ENCODE peak calls at places on chromosomes 2 and 18, in five cellular contexts. B, L, V, W and T are unnamed samples.

GRCh38 chr2:178309541-178309940 is 115.2 kb downstream of the OSBPL6 start:
- DNase-seq in B (no peak), L (no peak), V (no peak), W (no peak), T (no peak)

GRCh38 chr2:29920130-29920577 is 1.2 kb downstream of the ALK start:
- DNase-seq in B (no peak), L (peak; percentile 89), V (peak; percentile 25), W (no peak), T (no peak)

GRCh38 chr2:11713815-11714214 is 32.6 kb upstream of the LPIN1 start:
- DNase-seq in B (no peak), L (no peak), V (no peak), W (no peak), T (no peak)

GRCh38 chr2:149877913-149878312 is 290.3 kb upstream of the MMADHC start:
- DNase-seq in B (no peak), L (no peak), V (no peak), W (no peak), T (no peak)

GRCh38 chr18:27778441-27778840 is 398.5 kb downstream of the CDH2 start:
- DNase-seq in B (no peak), L (peak; percentile 38), V (no peak), W (peak; percentile 29), T (no peak)

GRCh38 chr2:164992818-164993217 is 37.5 kb upstream of the SLC38A11 start:
- DNase-seq in B (peak; percentile 57), L (peak; percentile 15), V (no peak), W (peak; percentile 54), T (peak; percentile 28)

GRCh38 chr2:240505946-240506345 is 51.8 kb downstream of the ANKMY1 start:
- DNase-seq in B (no peak), L (peak; percentile 4), V (no peak), W (no peak), T (no peak)

GRCh38 chr2:102206666-102207341 is 20.0 kb downstream of the IL1RL2 start:
- DNase-seq in B (no peak), L (no peak), V (no peak), W (no peak), T (no peak)

GRCh38 chr2:204024906-204025475 is 88.4 kb downstream of the ICOS start:
- DNase-seq in B (no peak), L (no peak), V (no peak), W (no peak), T (no peak)

GRCh38 chr2:60641866-60642788 is 88.7 kb upstream of the BCL11A start:
- DNase-seq in B (peak; percentile 42), L (peak; percentile 52), V (peak; percentile 13), W (no peak), T (peak; percentile 1)

GRCh38 chr2:110642360-110642759 is 35.5 kb downstream of the BUB1 start:
- DNase-seq in B (no peak), L (no peak), V (no peak), W (no peak), T (no peak)

GRCh38 chr2:149033716-149034115 is 4.8 kb upstream of the LYPD6B start:
- DNase-seq in B (no peak), L (peak; percentile 36), V (no peak), W (peak; percentile 43), T (no peak)

GRCh38 chr2:2688231-2688630 is 357.2 kb upstream of the MYT1L start:
- DNase-seq in B (no peak), L (no peak), V (no peak), W (no peak), T (no peak)

GRCh38 chr2:235050992-235051351 is 99.2 kb downstream of the SH3BP4 start:
- DNase-seq in B (peak; percentile 76), L (peak; percentile 66), V (no peak), W (peak; percentile 62), T (peak; percentile 94)

GRCh38 chr2:104844813-104845551 is 8.9 kb upstream of the POU3F3 start:
- DNase-seq in B (no peak), L (peak; percentile 75), V (no peak), W (no peak), T (no peak)

GRCh38 chr2:240906141-240906910 is at the start of gene CROCC2:
- DNase-seq in B (no peak), L (no peak), V (no peak), W (peak; percentile 6), T (no peak)

GRCh38 chr2:142875642-142876041 is 1.8 kb upstream of the KYNU start:
- DNase-seq in B (no peak), L (no peak), V (no peak), W (no peak), T (no peak)

GRCh38 chr18:49743296-49743567 is 70.1 kb downstream of the ACAA2 start:
- DNase-seq in B (no peak), L (no peak), V (no peak), W (no peak), T (no peak)

GRCh38 chr2:11343626-11344341 is 652 bp downstream of the ROCK2 start:
- DNase-seq in B (no peak), L (peak; percentile 53), V (peak; percentile 41), W (peak; percentile 8), T (no peak)

GRCh38 chr18:9762561-9762960 is 54.5 kb downstream of the RAB31 start:
- DNase-seq in B (peak; percentile 95), L (no peak), V (no peak), W (no peak), T (no peak)

GRCh38 chr2:1729264-1729663 is 15.1 kb downstream of the PXDN start:
- DNase-seq in B (no peak), L (peak; percentile 1), V (no peak), W (no peak), T (no peak)

GRCh38 chr2:118489712-118490255 is 357.7 kb downstream of the EN1 start:
- DNase-seq in B (no peak), L (no peak), V (no peak), W (no peak), T (no peak)

GRCh38 chr2:164739966-164740365 is 101.7 kb downstream of the COBLL1 start:
- DNase-seq in B (no peak), L (no peak), V (no peak), W (no peak), T (peak; percentile 26)

GRCh38 chr2:226561962-226562361 is 237.7 kb downstream of the IRS1 start:
- DNase-seq in B (no peak), L (no peak), V (no peak), W (no peak), T (no peak)

GRCh38 chr2:239246723-239247122 is 154.1 kb downstream of the HDAC4 start:
- DNase-seq in B (no peak), L (no peak), V (no peak), W (no peak), T (no peak)

GRCh38 chr2:8538951-8539621 is 142.8 kb upstream of the ID2 start:
- DNase-seq in B (no peak), L (no peak), V (no peak), W (no peak), T (no peak)

GRCh38 chr2:208112969-208113368 is 11.4 kb downstream of the CRYGD start:
- DNase-seq in B (no peak), L (peak; percentile 79), V (no peak), W (no peak), T (no peak)

GRCh38 chr18:63312731-63313408 is 6.7 kb downstream of the BCL2 start:
- DNase-seq in B (no peak), L (no peak), V (no peak), W (no peak), T (no peak)

GRCh38 chr18:61581578-61582204 is 248.5 kb downstream of the CDH20 start:
- DNase-seq in B (no peak), L (peak; percentile 93), V (peak; percentile 63), W (peak; percentile 77), T (no peak)

GRCh38 chr2:158346041-158346440 is 110.5 kb downstream of the CCDC148 start:
- DNase-seq in B (no peak), L (no peak), V (no peak), W (peak; percentile 0), T (no peak)

GRCh38 chr2:67451086-67451832 is 54.1 kb downstream of the ETAA1 start:
- DNase-seq in B (no peak), L (no peak), V (no peak), W (no peak), T (no peak)

GRCh38 chr2:239600194-239600593 is 199.4 kb upstream of the HDAC4 start:
- DNase-seq in B (no peak), L (no peak), V (no peak), W (no peak), T (no peak)

GRCh38 chr18:68984342-68984741 is 186.5 kb downstream of the CCDC102B start:
- DNase-seq in B (no peak), L (no peak), V (no peak), W (no peak), T (no peak)

GRCh38 chr18:7300971-7301553 is 70.2 kb downstream of the LRRC30 start:
- DNase-seq in B (no peak), L (no peak), V (no peak), W (no peak), T (no peak)

GRCh38 chr2:158491072-158491471 is 34.3 kb downstream of the PKP4 start:
- DNase-seq in B (no peak), L (no peak), V (no peak), W (no peak), T (no peak)